ENCODE peak calls at places on chromosomes 6 and 20, in nine cellular contexts. N is cardiac fibroblast; A is GM23338; O is skeletal muscle cell; V is AG08396; K is left cardiac atrium; S is activated naive CD8-positive, alpha-beta T cell treated with anti-CD3 and anti-CD28 coated beads, Interleukin-2, amount 50 U/mL, for 24 hours; X is HuH-7.5; T is NCI-H2029. Z is an unnamed sample.

GRCh38 chr6:4067673-4068072 is 11.3 kb downstream of the FAM217A start:
- DNase-seq in N (no peak), A (no peak), O (no peak), V (no peak), K (no peak), S (no peak), X (no peak), T (no peak), Z (no peak)

GRCh38 chr20:38392356-38392755 is 42.8 kb downstream of the SNHG17 start:
- DNase-seq in N (no peak), A (peak), O (no peak), V (no peak), K (no peak), S (no peak), X (no peak), T (no peak), Z (no peak)

GRCh38 chr6:150008588-150008987 is 16.7 kb downstream of the RAET1L start:
- DNase-seq in N (no peak), A (no peak), O (no peak), V (peak), K (no peak), S (peak), X (no peak), T (no peak), Z (peak)

GRCh38 chr6:136718486-136718885 is 73.8 kb downstream of the MAP3K5 start:
- DNase-seq in N (no peak), A (no peak), O (no peak), V (no peak), K (no peak), S (no peak), X (no peak), T (no peak), Z (no peak)

GRCh38 chr6:110140650-110141049 is 38.8 kb downstream of the WASF1 start:
- DNase-seq in N (peak), A (no peak), O (peak), V (peak), K (no peak), S (no peak), X (no peak), T (no peak), Z (no peak)

GRCh38 chr6:132464538-132465256 is 48.2 kb downstream of the STX7 start:
- DNase-seq in N (peak), A (no peak), O (no peak), V (no peak), K (no peak), S (no peak), X (no peak), T (no peak), Z (no peak)

GRCh38 chr20:45611054-45611453 is 18.5 kb upstream of the WFDC10A start:
- DNase-seq in N (peak), A (no peak), O (peak), V (peak), K (no peak), S (peak), X (no peak), T (no peak), Z (no peak)

GRCh38 chr20:51732454-51732791 is 35.8 kb downstream of the ATP9A start:
- DNase-seq in N (no peak), A (no peak), O (no peak), V (peak), K (no peak), S (no peak), X (no peak), T (no peak), Z (no peak)

GRCh38 chr6:106658469-106658868 is 29.1 kb downstream of the QRSL1 start:
- DNase-seq in N (no peak), A (no peak), O (no peak), V (no peak), K (no peak), S (no peak), X (no peak), T (no peak), Z (no peak)

GRCh38 chr6:88895911-88896310 is 67.5 kb downstream of the RNGTT start:
- DNase-seq in N (no peak), A (peak), O (no peak), V (no peak), K (no peak), S (no peak), X (no peak), T (no peak), Z (no peak)

GRCh38 chr6:6915813-6916547 is 191.8 kb upstream of the RREB1 start:
- DNase-seq in N (peak), A (no peak), O (peak), V (peak), K (peak), S (no peak), X (no peak), T (no peak), Z (no peak)